ENCODE peak calls at places on chromosomes 12 and 14, in six cellular contexts. One of them, this sample, is unnamed.
A peak's percentile ranks its signal among the peaks of the same experiment; 100 is the strongest.

GRCh38 chr14:50599700-50600444 is 39.9 kb downstream of the ATL1 start:
- DNase-seq in kidney epithelial cell: no peak
- DNase-seq in cardiac muscle cell: peak; percentile 53
- DNase-seq in CD4-positive, alpha-beta T cell: no peak
- DNase-seq in neural progenitor cell: peak; percentile 49
- DNase-seq in ovary: no peak
- DNase-seq in this sample: peak; percentile 63

GRCh38 chr14:24806061-24806678 is 172.2 kb upstream of the GZMB start:
- DNase-seq in ovary: peak; percentile 36
- DNase-seq in kidney epithelial cell: no peak
- DNase-seq in CD4-positive, alpha-beta T cell: no peak
- DNase-seq in neural progenitor cell: peak; percentile 82
- DNase-seq in cardiac muscle cell: peak; percentile 77
- DNase-seq in this sample: peak; percentile 36

GRCh38 chr14:103385994-103386491 is 828 bp downstream of the MARK3 start:
- DNase-seq in CD4-positive, alpha-beta T cell: no peak
- DNase-seq in kidney epithelial cell: no peak
- DNase-seq in ovary: no peak
- DNase-seq in neural progenitor cell: peak; percentile 58
- DNase-seq in cardiac muscle cell: peak; percentile 60
- DNase-seq in this sample: no peak

GRCh38 chr12:113863455-113863845 is 102.7 kb downstream of the RBM19 start:
- DNase-seq in neural progenitor cell: no peak
- DNase-seq in cardiac muscle cell: no peak
- DNase-seq in kidney epithelial cell: no peak
- DNase-seq in CD4-positive, alpha-beta T cell: no peak
- DNase-seq in ovary: no peak
- DNase-seq in this sample: peak; percentile 8

GRCh38 chr12:24909667-24910066 is 39.2 kb downstream of the BCAT1 start:
- DNase-seq in cardiac muscle cell: no peak
- DNase-seq in ovary: no peak
- DNase-seq in neural progenitor cell: no peak
- DNase-seq in kidney epithelial cell: peak; percentile 62
- DNase-seq in CD4-positive, alpha-beta T cell: no peak
- DNase-seq in this sample: peak; percentile 93

GRCh38 chr12:43208627-43209026 is 343.4 kb downstream of the ADAMTS20 start:
- DNase-seq in CD4-positive, alpha-beta T cell: no peak
- DNase-seq in kidney epithelial cell: peak; percentile 64
- DNase-seq in ovary: no peak
- DNase-seq in cardiac muscle cell: no peak
- DNase-seq in neural progenitor cell: no peak
- DNase-seq in this sample: no peak

GRCh38 chr12:64663019-64663418 is 52.7 kb downstream of the RASSF3 start:
- DNase-seq in kidney epithelial cell: no peak
- DNase-seq in cardiac muscle cell: no peak
- DNase-seq in ovary: no peak
- DNase-seq in CD4-positive, alpha-beta T cell: no peak
- DNase-seq in neural progenitor cell: no peak
- DNase-seq in this sample: no peak

GRCh38 chr14:99681101-99681831 is 2.8 kb upstream of the CYP46A1 start:
- DNase-seq in CD4-positive, alpha-beta T cell: no peak
- DNase-seq in ovary: peak; percentile 15
- DNase-seq in neural progenitor cell: no peak
- DNase-seq in kidney epithelial cell: no peak
- DNase-seq in cardiac muscle cell: no peak
- DNase-seq in this sample: no peak

GRCh38 chr12:123237646-123238329 is 4.6 kb downstream of the MTRFR start:
- DNase-seq in ovary: peak; percentile 72
- DNase-seq in CD4-positive, alpha-beta T cell: peak; percentile 62
- DNase-seq in kidney epithelial cell: no peak
- DNase-seq in cardiac muscle cell: peak; percentile 61
- DNase-seq in neural progenitor cell: peak; percentile 53
- DNase-seq in this sample: peak; percentile 73

DNA sequence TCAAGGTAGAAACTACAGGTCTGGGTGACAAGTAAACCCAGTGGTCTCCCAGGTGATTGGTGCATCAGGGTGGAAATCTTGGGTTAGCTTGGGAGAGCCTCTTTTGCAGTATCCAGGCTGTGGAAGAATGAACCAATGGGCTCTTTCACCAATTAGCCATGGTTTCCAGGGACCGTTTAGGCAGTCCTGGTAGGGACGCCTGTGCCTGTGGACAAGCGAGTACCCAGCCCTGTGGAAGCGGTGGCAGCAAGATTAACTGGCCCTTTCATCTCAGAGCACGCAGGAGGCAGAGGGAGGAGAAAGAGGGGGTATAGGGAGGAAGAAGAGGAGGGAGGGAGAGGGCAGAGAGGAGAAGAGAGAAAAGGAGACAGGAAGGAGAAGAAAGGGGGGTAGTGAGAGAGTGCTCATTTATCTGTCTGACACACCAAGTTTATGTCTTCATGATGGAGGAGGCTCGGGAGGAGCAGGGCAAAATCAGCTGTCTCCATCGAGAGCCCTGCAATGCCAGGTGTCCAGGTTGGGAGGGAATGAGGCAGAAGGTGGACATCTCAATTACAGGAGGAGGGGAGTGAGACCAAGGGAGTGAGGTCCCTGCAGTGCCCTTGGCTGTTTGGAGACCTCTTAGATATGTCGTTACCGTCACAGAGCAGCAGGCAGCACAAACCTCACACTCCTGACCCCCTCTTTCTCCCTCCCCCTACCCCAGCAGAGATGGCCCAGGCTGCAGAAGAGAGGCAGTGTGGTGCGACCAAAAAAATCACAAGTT is 4.6 kb upstream of the ZDHHC22 start:
- DNase-seq in cardiac muscle cell: no peak
- DNase-seq in neural progenitor cell: no peak
- DNase-seq in kidney epithelial cell: no peak
- DNase-seq in ovary: no peak
- DNase-seq in CD4-positive, alpha-beta T cell: no peak
- DNase-seq in this sample: no peak
- H3K27me3 ChIP-seq in cardiac muscle cell: peaks cover 56% of the 10 kb centered on the region
- H3K27me3 ChIP-seq in neural progenitor cell: peaks cover 63% of the 10 kb centered on the region
- H3K27me3 ChIP-seq in kidney epithelial cell: peaks cover 49% of the 10 kb centered on the region
- H3K27me3 ChIP-seq in ovary: no peaks in the 10 kb centered on the region
- H3K27me3 ChIP-seq in CD4-positive, alpha-beta T cell: peaks cover 71% of the 10 kb centered on the region
- H3K27me3 ChIP-seq in this sample: peaks cover 72% of the 10 kb centered on the region

GRCh38 chr12:17971850-17972249 is 118.1 kb downstream of the RERGL start:
- DNase-seq in ovary: no peak
- DNase-seq in CD4-positive, alpha-beta T cell: no peak
- DNase-seq in neural progenitor cell: no peak
- DNase-seq in cardiac muscle cell: no peak
- DNase-seq in kidney epithelial cell: no peak
- DNase-seq in this sample: no peak

GRCh38 chr12:17975763-17976162 is 114.2 kb downstream of the RERGL start:
- DNase-seq in CD4-positive, alpha-beta T cell: no peak
- DNase-seq in kidney epithelial cell: no peak
- DNase-seq in cardiac muscle cell: no peak
- DNase-seq in ovary: no peak
- DNase-seq in neural progenitor cell: no peak
- DNase-seq in this sample: no peak

GRCh38 chr12:17975239-17975638 is 114.8 kb downstream of the RERGL start:
- DNase-seq in kidney epithelial cell: no peak
- DNase-seq in CD4-positive, alpha-beta T cell: no peak
- DNase-seq in ovary: no peak
- DNase-seq in neural progenitor cell: no peak
- DNase-seq in cardiac muscle cell: no peak
- DNase-seq in this sample: no peak

DNA sequence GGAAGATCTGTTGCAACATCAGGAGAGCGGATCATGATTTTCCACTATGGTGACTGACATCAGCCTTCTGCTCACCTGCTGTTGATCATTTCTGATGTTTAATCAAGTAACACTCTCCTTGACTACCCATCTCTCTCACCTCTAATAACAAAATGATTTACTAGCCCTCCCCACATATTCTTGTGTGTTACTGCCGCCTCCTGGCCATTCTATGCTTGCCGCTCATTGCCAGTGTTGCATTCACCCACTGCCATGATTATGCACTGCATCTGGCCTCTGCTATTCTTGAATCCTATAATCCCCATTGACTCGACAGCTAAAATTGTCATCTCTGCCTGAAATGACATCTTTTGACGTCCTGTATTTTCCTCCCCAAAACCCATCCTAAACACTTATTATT is 113.8 kb downstream of the RERGL start:
- DNase-seq in kidney epithelial cell: no peak
- DNase-seq in neural progenitor cell: peak; percentile 70
- DNase-seq in ovary: no peak
- DNase-seq in cardiac muscle cell: peak; percentile 31
- DNase-seq in CD4-positive, alpha-beta T cell: no peak
- DNase-seq in this sample: no peak
- TF ChIP-seq CTCF in kidney epithelial cell: peak; percentile 32
- TF ChIP-seq CTCF in neural progenitor cell: peak; percentile 76
- TF ChIP-seq CTCF in ovary: no peak
- TF ChIP-seq CTCF in cardiac muscle cell: no peak
- TF ChIP-seq CTCF in CD4-positive, alpha-beta T cell: no peak
- TF ChIP-seq CTCF in this sample: peak; percentile 25

GRCh38 chr12:106126441-106127288 is 12.1 kb downstream of the NUAK1 start:
- DNase-seq in cardiac muscle cell: no peak
- DNase-seq in ovary: no peak
- DNase-seq in CD4-positive, alpha-beta T cell: no peak
- DNase-seq in kidney epithelial cell: no peak
- DNase-seq in neural progenitor cell: no peak
- DNase-seq in this sample: no peak

GRCh38 chr12:106127289-106128126 is 11.2 kb downstream of the NUAK1 start:
- DNase-seq in kidney epithelial cell: no peak
- DNase-seq in cardiac muscle cell: no peak
- DNase-seq in neural progenitor cell: no peak
- DNase-seq in ovary: no peak
- DNase-seq in CD4-positive, alpha-beta T cell: no peak
- DNase-seq in this sample: no peak

GRCh38 chr12:106131671-106132070 is 7.1 kb downstream of the NUAK1 start:
- DNase-seq in neural progenitor cell: no peak
- DNase-seq in kidney epithelial cell: no peak
- DNase-seq in CD4-positive, alpha-beta T cell: no peak
- DNase-seq in ovary: no peak
- DNase-seq in cardiac muscle cell: no peak
- DNase-seq in this sample: no peak

GRCh38 chr12:106130474-106131113 is 8.2 kb downstream of the NUAK1 start:
- DNase-seq in CD4-positive, alpha-beta T cell: no peak
- DNase-seq in cardiac muscle cell: no peak
- DNase-seq in kidney epithelial cell: no peak
- DNase-seq in neural progenitor cell: no peak
- DNase-seq in ovary: no peak
- DNase-seq in this sample: no peak

DNA sequence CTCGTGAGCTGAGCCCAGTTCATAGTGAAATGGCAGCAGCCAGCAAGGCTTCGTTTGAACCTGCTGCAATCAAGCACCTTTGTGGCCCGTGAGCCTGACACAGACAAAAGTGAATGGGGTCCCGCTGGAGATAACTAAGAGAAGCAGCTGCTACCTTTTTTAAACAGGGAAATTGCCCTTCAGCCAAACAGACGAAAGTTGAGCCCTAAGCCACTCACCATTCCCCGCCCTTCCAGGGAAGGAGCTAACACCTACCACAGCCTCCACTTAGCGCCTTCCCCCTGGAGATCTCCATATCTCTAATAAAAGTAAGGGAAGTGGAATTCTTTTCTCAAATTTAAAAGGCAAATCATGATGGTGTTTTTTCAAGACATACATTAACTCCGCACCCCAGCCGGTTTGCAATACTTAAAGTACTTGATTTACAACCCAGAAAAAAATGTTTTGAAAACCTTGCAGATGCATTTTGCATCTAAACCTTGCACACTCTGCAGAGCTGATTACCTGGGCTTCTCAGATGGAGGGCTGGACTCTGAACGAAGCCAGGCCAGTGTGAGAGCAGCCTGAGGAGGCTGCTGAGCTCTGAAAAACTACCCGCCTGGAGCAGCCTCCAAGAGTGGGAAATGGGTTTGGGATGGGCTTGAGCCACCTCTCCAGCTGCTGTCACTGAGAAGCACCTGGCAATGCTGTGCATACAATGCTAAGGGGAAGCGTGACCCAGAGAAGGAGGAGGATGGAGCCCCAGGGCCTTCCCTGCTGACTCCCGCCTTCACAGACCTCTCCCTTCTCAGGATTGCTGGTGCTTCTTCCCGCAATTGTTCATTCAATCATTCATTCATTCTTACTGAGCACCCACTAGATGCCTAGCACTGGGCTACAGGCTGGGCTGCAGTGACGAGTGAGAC is 10.0 kb downstream of the NUAK1 start:
- DNase-seq in kidney epithelial cell: no peak
- DNase-seq in cardiac muscle cell: no peak
- DNase-seq in CD4-positive, alpha-beta T cell: no peak
- DNase-seq in neural progenitor cell: no peak
- DNase-seq in ovary: no peak
- DNase-seq in this sample: no peak
- H3K27me3 ChIP-seq in kidney epithelial cell: no peaks in the 10 kb centered on the region
- H3K27me3 ChIP-seq in cardiac muscle cell: no peaks in the 10 kb centered on the region
- H3K27me3 ChIP-seq in CD4-positive, alpha-beta T cell: peaks cover 6% of the 10 kb centered on the region
- H3K27me3 ChIP-seq in neural progenitor cell: no peaks in the 10 kb centered on the region
- H3K27me3 ChIP-seq in ovary: no peaks in the 10 kb centered on the region
- H3K27me3 ChIP-seq in this sample: no peaks in the 10 kb centered on the region

GRCh38 chr12:121009744-121010143 is 6.5 kb downstream of the C12orf43 start:
- DNase-seq in ovary: no peak
- DNase-seq in CD4-positive, alpha-beta T cell: no peak
- DNase-seq in cardiac muscle cell: peak; percentile 67
- DNase-seq in kidney epithelial cell: peak; percentile 5
- DNase-seq in neural progenitor cell: peak; percentile 71
- DNase-seq in this sample: peak; percentile 32
- TF ChIP-seq CTCF in ovary: no peak
- TF ChIP-seq CTCF in CD4-positive, alpha-beta T cell: no peak
- TF ChIP-seq CTCF in cardiac muscle cell: peak; percentile 52
- TF ChIP-seq CTCF in kidney epithelial cell: peak; percentile 74
- TF ChIP-seq CTCF in neural progenitor cell: peak; percentile 61
- TF ChIP-seq CTCF in this sample: peak; percentile 71

GRCh38 chr12:46824709-46825108 is 1.1 kb downstream of the SLC38A4 start:
- DNase-seq in neural progenitor cell: no peak
- DNase-seq in ovary: no peak
- DNase-seq in CD4-positive, alpha-beta T cell: no peak
- DNase-seq in kidney epithelial cell: no peak
- DNase-seq in cardiac muscle cell: no peak
- DNase-seq in this sample: no peak
- H3K27me3 ChIP-seq in neural progenitor cell: peaks cover 69% of the 10 kb centered on the region
- H3K27me3 ChIP-seq in ovary: no peaks in the 10 kb centered on the region
- H3K27me3 ChIP-seq in CD4-positive, alpha-beta T cell: peaks cover 34% of the 10 kb centered on the region
- H3K27me3 ChIP-seq in kidney epithelial cell: peaks cover 4% of the 10 kb centered on the region
- H3K27me3 ChIP-seq in cardiac muscle cell: peaks cover 72% of the 10 kb centered on the region
- H3K27me3 ChIP-seq in this sample: no peaks in the 10 kb centered on the region

GRCh38 chr12:2052861-2053674 is at the start of gene CACNA1C:
- DNase-seq in neural progenitor cell: peak; percentile 91
- DNase-seq in kidney epithelial cell: no peak
- DNase-seq in CD4-positive, alpha-beta T cell: no peak
- DNase-seq in ovary: peak; percentile 72
- DNase-seq in cardiac muscle cell: peak; percentile 85
- DNase-seq in this sample: peak; percentile 38
- TF ChIP-seq CTCF in neural progenitor cell: peak; percentile 22
- TF ChIP-seq CTCF in kidney epithelial cell: no peak
- TF ChIP-seq CTCF in CD4-positive, alpha-beta T cell: no peak
- TF ChIP-seq CTCF in ovary: peak; percentile 32
- TF ChIP-seq CTCF in cardiac muscle cell: no peak
- TF ChIP-seq CTCF in this sample: peak; percentile 24